ENCODE peak calls at places on chromosomes 6 and 20, in eight cellular contexts. G is naive thymus-derived CD4-positive, alpha-beta T cell; Z is body of pancreas; L is heart right ventricle; P is tibial artery; E is tibial nerve; O is heart left ventricle; D is caudate nucleus. K is an unnamed sample.

GRCh38 chr6:122322824-122323223 is 76.6 kb upstream of the HSF2 start:
- DNase-seq in G (no peak), Z (no peak), L (no peak), P (no peak), E (no peak), O (no peak), D (no peak), K (no peak)

GRCh38 chr6:39440039-39440426 is 117.5 kb upstream of the KCNK16 start:
- DNase-seq in G (no peak), Z (no peak), L (no peak), P (no peak), E (no peak), O (no peak), D (no peak), K (no peak)

GRCh38 chr20:4468114-4468513 is 253.6 kb upstream of the PRND start:
- DNase-seq in G (no peak), Z (no peak), L (no peak), P (no peak), E (no peak), O (no peak), D (no peak), K (no peak)

GRCh38 chr6:141464490-141464889 is 668.2 kb upstream of the GJE1 start:
- DNase-seq in G (no peak), Z (no peak), L (peak), P (no peak), E (no peak), O (no peak), D (no peak), K (no peak)

GRCh38 chr6:63295553-63295952 is 24.2 kb downstream of the LGSN start:
- DNase-seq in G (no peak), Z (no peak), L (no peak), P (no peak), E (no peak), O (no peak), D (no peak), K (no peak)

GRCh38 chr6:11889574-11889973 is 111.0 kb upstream of the ADTRP start:
- DNase-seq in G (no peak), Z (no peak), L (no peak), P (no peak), E (no peak), O (no peak), D (no peak), K (no peak)

GRCh38 chr6:168332020-168332419 is 12.4 kb upstream of the DACT2 start:
- DNase-seq in G (no peak), Z (no peak), L (no peak), P (no peak), E (no peak), O (no peak), D (no peak), K (no peak)

GRCh38 chr6:84553527-84553926 is 210.9 kb downstream of the TBX18 start:
- DNase-seq in G (no peak), Z (no peak), L (no peak), P (no peak), E (no peak), O (no peak), D (no peak), K (no peak)

GRCh38 chr6:168414696-168415095 is 26.3 kb upstream of the SMOC2 start:
- DNase-seq in G (no peak), Z (no peak), L (no peak), P (no peak), E (no peak), O (no peak), D (no peak), K (no peak)

GRCh38 chr6:45896783-45897441 is 118.7 kb downstream of the CLIC5 start:
- DNase-seq in G (no peak), Z (no peak), L (no peak), P (no peak), E (no peak), O (no peak), D (no peak), K (no peak)

GRCh38 chr6:167849846-167850459 is 23.2 kb downstream of the AFDN start:
- DNase-seq in G (no peak), Z (peak), L (no peak), P (no peak), E (no peak), O (no peak), D (no peak), K (no peak)

GRCh38 chr20:45951925-45952834 is 17.7 kb downstream of the PCIF1 start:
- DNase-seq in G (no peak), Z (no peak), L (no peak), P (no peak), E (no peak), O (no peak), D (no peak), K (no peak)

GRCh38 chr6:33761922-33762629 is 15.4 kb upstream of the IP6K3 start:
- DNase-seq in G (no peak), Z (peak), L (peak), P (no peak), E (no peak), O (peak), D (peak), K (no peak)

GRCh38 chr6:84139311-84139710 is 88.1 kb downstream of the CEP162 start:
- DNase-seq in G (no peak), Z (no peak), L (no peak), P (no peak), E (no peak), O (no peak), D (no peak), K (no peak)

GRCh38 chr6:40778186-40778585 is 191.0 kb upstream of the LRFN2 start:
- DNase-seq in G (no peak), Z (no peak), L (no peak), P (no peak), E (no peak), O (no peak), D (no peak), K (no peak)

GRCh38 chr20:63808964-63809674 is 21.9 kb downstream of the ZBTB46 start:
- DNase-seq in G (no peak), Z (no peak), L (no peak), P (no peak), E (no peak), O (no peak), D (no peak), K (no peak)

GRCh38 chr6:134229520-134229919 is 88.4 kb downstream of the SGK1 start:
- DNase-seq in G (no peak), Z (no peak), L (no peak), P (no peak), E (no peak), O (no peak), D (no peak), K (no peak)

GRCh38 chr20:1494436-1494835 is 3.2 kb upstream of the SIRPB2 start:
- DNase-seq in G (no peak), Z (no peak), L (no peak), P (no peak), E (no peak), O (no peak), D (no peak), K (no peak)

GRCh38 chr6:1316482-1317220 is 4.8 kb downstream of the FOXQ1 start:
- DNase-seq in G (no peak), Z (peak), L (no peak), P (no peak), E (no peak), O (no peak), D (no peak), K (no peak)

GRCh38 chr20:17622851-17623508 is 53.1 kb downstream of the DSTN start:
- DNase-seq in G (no peak), Z (peak), L (no peak), P (peak), E (no peak), O (peak), D (no peak), K (no peak)

GRCh38 chr20:4227085-4227821 is 211.9 kb upstream of the RNF24 start:
- DNase-seq in G (no peak), Z (no peak), L (no peak), P (no peak), E (no peak), O (peak), D (no peak), K (no peak)

GRCh38 chr20:47256665-47257236 is 99.7 kb downstream of the ZMYND8 start:
- DNase-seq in G (no peak), Z (no peak), L (no peak), P (no peak), E (no peak), O (no peak), D (no peak), K (no peak)

GRCh38 chr6:1860756-1861369 is 251.1 kb downstream of the FOXC1 start:
- DNase-seq in G (no peak), Z (no peak), L (no peak), P (no peak), E (no peak), O (no peak), D (no peak), K (no peak)

GRCh38 chr6:11366934-11367637 is 134.6 kb upstream of the NEDD9 start:
- DNase-seq in G (no peak), Z (no peak), L (no peak), P (no peak), E (no peak), O (no peak), D (no peak), K (no peak)

GRCh38 chr6:4879724-4880372 is 103.6 kb downstream of the CDYL start:
- DNase-seq in G (no peak), Z (no peak), L (no peak), P (no peak), E (no peak), O (no peak), D (no peak), K (no peak)

GRCh38 chr6:167092672-167093339 is 30.1 kb upstream of the CCR6 start:
- DNase-seq in G (no peak), Z (no peak), L (no peak), P (no peak), E (no peak), O (no peak), D (no peak), K (no peak)

GRCh38 chr6:45965787-45966186 is 49.9 kb downstream of the CLIC5 start:
- DNase-seq in G (no peak), Z (no peak), L (no peak), P (no peak), E (no peak), O (no peak), D (no peak), K (no peak)

GRCh38 chr6:39430968-39431523 is 108.5 kb upstream of the KCNK16 start:
- DNase-seq in G (no peak), Z (no peak), L (peak), P (peak), E (no peak), O (peak), D (peak), K (peak)

GRCh38 chr6:157080986-157081391 is 242.3 kb downstream of the TMEM242 start:
- DNase-seq in G (no peak), Z (no peak), L (no peak), P (no peak), E (no peak), O (no peak), D (no peak), K (no peak)

GRCh38 chr6:148887181-148887580 is 140.4 kb downstream of the UST start:
- DNase-seq in G (no peak), Z (peak), L (no peak), P (no peak), E (no peak), O (no peak), D (no peak), K (no peak)

GRCh38 chr20:5786930-5787826 is 37.0 kb downstream of the SHLD1 start:
- DNase-seq in G (no peak), Z (peak), L (peak), P (no peak), E (peak), O (peak), D (no peak), K (no peak)
- H3K27ac ChIP-seq in G (peak), Z (peak), L (no peak), P (no peak), E (peak), O (no peak), D (no peak), K (no peak)

GRCh38 chr20:51534764-51535386 is 7.6 kb downstream of the NFATC2 start:
- DNase-seq in G (no peak), Z (no peak), L (no peak), P (peak), E (no peak), O (no peak), D (no peak), K (no peak)
- H3K27ac ChIP-seq in G (no peak), Z (no peak), L (no peak), P (no peak), E (peak), O (no peak), D (peak), K (no peak)

GRCh38 chr6:111813247-111814162 is 59.7 kb downstream of the FYN start:
- DNase-seq in G (no peak), Z (no peak), L (no peak), P (no peak), E (no peak), O (no peak), D (no peak), K (no peak)
- H3K27ac ChIP-seq in G (peak), Z (no peak), L (no peak), P (no peak), E (peak), O (no peak), D (no peak), K (no peak)

DNA sequence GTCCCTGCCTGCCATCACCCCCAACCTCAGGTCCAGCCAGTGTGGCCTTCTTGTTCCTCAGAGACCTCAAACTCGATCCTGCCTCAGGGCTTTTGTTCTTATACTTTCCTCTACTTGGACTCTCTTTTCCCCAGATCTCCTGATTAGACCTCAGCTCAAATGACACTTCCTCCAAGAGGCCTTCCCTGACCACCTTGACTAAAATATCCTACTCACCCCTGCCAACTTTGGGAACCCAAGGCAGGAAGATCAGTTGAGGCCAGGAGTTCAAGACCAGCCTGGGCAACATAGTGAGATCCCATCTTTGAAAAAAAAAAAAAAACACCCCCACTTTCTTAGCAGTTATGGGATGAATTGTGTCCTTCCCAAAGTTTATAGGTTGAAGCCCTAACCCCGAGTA is 73.5 kb downstream of the CHMP4B start:
- DNase-seq in G (no peak), Z (no peak), L (no peak), P (no peak), E (no peak), O (no peak), D (no peak), K (no peak)
- H3K27ac ChIP-seq in G (no peak), Z (no peak), L (no peak), P (no peak), E (no peak), O (no peak), D (no peak), K (no peak)